ENCODE peak calls at places on chromosomes 13 and 19, in eight cellular contexts. One of them, this sample, is unnamed. For H3K4me1, the result is how much of the 10 kb centered on the place peaks cover.

GRCh38 chr19:29667941-29668340 is 2.7 kb downstream of the PLEKHF1 start:
- DNase-seq in mucosa of descending colon: peak
- DNase-seq in effector memory CD4-positive, alpha-beta T cell: peak
- DNase-seq in K562: no peak
- DNase-seq in GM23338: no peak
- DNase-seq in A549: no peak
- DNase-seq in fibroblast of lung: no peak
- DNase-seq in heart left ventricle: no peak
- DNase-seq in this sample: no peak

GRCh38 chr19:29547981-29548380 is 22.2 kb downstream of the VSTM2B start:
- DNase-seq in heart left ventricle: no peak
- DNase-seq in A549: no peak
- DNase-seq in K562: no peak
- DNase-seq in fibroblast of lung: no peak
- DNase-seq in GM23338: no peak
- DNase-seq in mucosa of descending colon: no peak
- DNase-seq in effector memory CD4-positive, alpha-beta T cell: no peak
- DNase-seq in this sample: no peak

GRCh38 chr13:21619633-21620220 is 15.8 kb upstream of the MICU2 start:
- DNase-seq in GM23338: no peak
- DNase-seq in mucosa of descending colon: no peak
- DNase-seq in heart left ventricle: no peak
- DNase-seq in fibroblast of lung: no peak
- DNase-seq in K562: no peak
- DNase-seq in effector memory CD4-positive, alpha-beta T cell: no peak
- DNase-seq in A549: no peak
- DNase-seq in this sample: no peak

GRCh38 chr19:44303976-44304568 is 753 bp downstream of the ZNF235 start:
- DNase-seq in K562: peak
- DNase-seq in A549: peak
- DNase-seq in fibroblast of lung: peak
- DNase-seq in GM23338: peak
- DNase-seq in heart left ventricle: no peak
- DNase-seq in effector memory CD4-positive, alpha-beta T cell: no peak
- DNase-seq in mucosa of descending colon: peak
- DNase-seq in this sample: peak

GRCh38 chr13:98324105-98324504 is 147.0 kb upstream of the RNF113B start:
- DNase-seq in effector memory CD4-positive, alpha-beta T cell: no peak
- DNase-seq in GM23338: no peak
- DNase-seq in fibroblast of lung: peak
- DNase-seq in A549: no peak
- DNase-seq in K562: no peak
- DNase-seq in mucosa of descending colon: no peak
- DNase-seq in heart left ventricle: no peak
- DNase-seq in this sample: no peak

GRCh38 chr13:34748078-34748477 is 194.0 kb upstream of the NBEA start:
- DNase-seq in GM23338: no peak
- DNase-seq in mucosa of descending colon: peak
- DNase-seq in K562: no peak
- DNase-seq in heart left ventricle: peak
- DNase-seq in fibroblast of lung: peak
- DNase-seq in A549: no peak
- DNase-seq in effector memory CD4-positive, alpha-beta T cell: no peak
- DNase-seq in this sample: peak

GRCh38 chr19:14661372-14661924 is 13.2 kb downstream of the ADGRE3 start:
- DNase-seq in mucosa of descending colon: peak
- DNase-seq in effector memory CD4-positive, alpha-beta T cell: no peak
- DNase-seq in heart left ventricle: no peak
- DNase-seq in fibroblast of lung: no peak
- DNase-seq in A549: no peak
- DNase-seq in GM23338: peak
- DNase-seq in K562: no peak
- DNase-seq in this sample: no peak

GRCh38 chr19:46728693-46729339 is 11.9 kb upstream of the PRKD2 start:
- DNase-seq in heart left ventricle: peak
- DNase-seq in K562: peak
- DNase-seq in effector memory CD4-positive, alpha-beta T cell: peak
- DNase-seq in fibroblast of lung: peak
- DNase-seq in mucosa of descending colon: peak
- DNase-seq in A549: peak
- DNase-seq in GM23338: peak
- DNase-seq in this sample: peak

GRCh38 chr19:41531438-41532311 is 44.3 kb upstream of the CEACAM21 start:
- DNase-seq in mucosa of descending colon: peak
- DNase-seq in A549: peak
- DNase-seq in GM23338: no peak
- DNase-seq in fibroblast of lung: peak
- DNase-seq in effector memory CD4-positive, alpha-beta T cell: peak
- DNase-seq in K562: peak
- DNase-seq in heart left ventricle: peak
- DNase-seq in this sample: peak

GRCh38 chr13:45367358-45367757 is 26.4 kb upstream of the TPT1 start:
- DNase-seq in heart left ventricle: peak
- DNase-seq in effector memory CD4-positive, alpha-beta T cell: peak
- DNase-seq in GM23338: peak
- DNase-seq in A549: peak
- DNase-seq in mucosa of descending colon: peak
- DNase-seq in K562: peak
- DNase-seq in fibroblast of lung: peak
- DNase-seq in this sample: no peak

GRCh38 chr13:32409561-32410440 is 18.1 kb downstream of the N4BP2L1 start:
- DNase-seq in effector memory CD4-positive, alpha-beta T cell: no peak
- DNase-seq in K562: no peak
- DNase-seq in mucosa of descending colon: no peak
- DNase-seq in GM23338: peak
- DNase-seq in heart left ventricle: peak
- DNase-seq in fibroblast of lung: peak
- DNase-seq in A549: no peak
- DNase-seq in this sample: peak

GRCh38 chr19:35109395-35110112 is 6.1 kb upstream of the FXYD3 start:
- DNase-seq in K562: no peak
- DNase-seq in mucosa of descending colon: peak
- DNase-seq in A549: no peak
- DNase-seq in heart left ventricle: no peak
- DNase-seq in fibroblast of lung: no peak
- DNase-seq in GM23338: peak
- DNase-seq in effector memory CD4-positive, alpha-beta T cell: no peak
- DNase-seq in this sample: no peak

GRCh38 chr13:104256701-104257100 is 1190.5 kb upstream of the SLC10A2 start:
- DNase-seq in K562: no peak
- DNase-seq in fibroblast of lung: no peak
- DNase-seq in GM23338: no peak
- DNase-seq in A549: no peak
- DNase-seq in effector memory CD4-positive, alpha-beta T cell: no peak
- DNase-seq in mucosa of descending colon: no peak
- DNase-seq in heart left ventricle: no peak
- DNase-seq in this sample: no peak

GRCh38 chr13:46053162-46054012 is 841 bp upstream of the ZC3H13 start:
- DNase-seq in K562: no peak
- DNase-seq in fibroblast of lung: no peak
- DNase-seq in A549: no peak
- DNase-seq in mucosa of descending colon: no peak
- DNase-seq in GM23338: peak
- DNase-seq in heart left ventricle: no peak
- DNase-seq in effector memory CD4-positive, alpha-beta T cell: no peak
- DNase-seq in this sample: no peak

GRCh38 chr13:48862572-48862971 is 113.1 kb upstream of the FNDC3A start:
- DNase-seq in heart left ventricle: no peak
- DNase-seq in fibroblast of lung: no peak
- DNase-seq in A549: no peak
- DNase-seq in mucosa of descending colon: peak
- DNase-seq in GM23338: no peak
- DNase-seq in effector memory CD4-positive, alpha-beta T cell: no peak
- DNase-seq in K562: no peak
- DNase-seq in this sample: no peak

GRCh38 chr19:2097330-2098327 is 914 bp downstream of the IZUMO4 start:
- DNase-seq in fibroblast of lung: no peak
- DNase-seq in K562: no peak
- DNase-seq in mucosa of descending colon: no peak
- DNase-seq in effector memory CD4-positive, alpha-beta T cell: peak
- DNase-seq in GM23338: peak
- DNase-seq in heart left ventricle: no peak
- DNase-seq in A549: no peak
- DNase-seq in this sample: no peak

GRCh38 chr13:105847532-105848295 is 687.7 kb downstream of the EFNB2 start:
- DNase-seq in A549: no peak
- DNase-seq in mucosa of descending colon: no peak
- DNase-seq in fibroblast of lung: peak
- DNase-seq in K562: no peak
- DNase-seq in GM23338: no peak
- DNase-seq in heart left ventricle: no peak
- DNase-seq in effector memory CD4-positive, alpha-beta T cell: no peak
- DNase-seq in this sample: no peak

GRCh38 chr19:48501446-48501960 is 10.1 kb downstream of the LMTK3 start:
- DNase-seq in effector memory CD4-positive, alpha-beta T cell: peak
- DNase-seq in GM23338: peak
- DNase-seq in K562: peak
- DNase-seq in fibroblast of lung: no peak
- DNase-seq in A549: peak
- DNase-seq in heart left ventricle: no peak
- DNase-seq in mucosa of descending colon: peak
- DNase-seq in this sample: no peak

GRCh38 chr13:68697551-68697950 is 1410.1 kb upstream of the ATXN8OS start:
- DNase-seq in fibroblast of lung: peak
- DNase-seq in A549: no peak
- DNase-seq in effector memory CD4-positive, alpha-beta T cell: no peak
- DNase-seq in K562: no peak
- DNase-seq in mucosa of descending colon: no peak
- DNase-seq in GM23338: no peak
- DNase-seq in heart left ventricle: no peak
- DNase-seq in this sample: no peak

GRCh38 chr13:19782049-19782726 is 557 bp downstream of the PSPC1 start:
- DNase-seq in K562: peak
- DNase-seq in mucosa of descending colon: peak
- DNase-seq in fibroblast of lung: peak
- DNase-seq in effector memory CD4-positive, alpha-beta T cell: peak
- DNase-seq in heart left ventricle: peak
- DNase-seq in GM23338: peak
- DNase-seq in A549: peak
- DNase-seq in this sample: peak

GRCh38 chr19:41541990-41542584 is 33.9 kb upstream of the CEACAM21 start:
- DNase-seq in GM23338: peak
- DNase-seq in heart left ventricle: no peak
- DNase-seq in mucosa of descending colon: peak
- DNase-seq in K562: peak
- DNase-seq in A549: peak
- DNase-seq in effector memory CD4-positive, alpha-beta T cell: peak
- DNase-seq in fibroblast of lung: no peak
- DNase-seq in this sample: peak

GRCh38 chr13:44432595-44432994 is 59.0 kb downstream of the SERP2 start:
- DNase-seq in GM23338: no peak
- DNase-seq in effector memory CD4-positive, alpha-beta T cell: no peak
- DNase-seq in mucosa of descending colon: no peak
- DNase-seq in A549: no peak
- DNase-seq in fibroblast of lung: peak
- DNase-seq in heart left ventricle: no peak
- DNase-seq in K562: no peak
- DNase-seq in this sample: no peak

GRCh38 chr13:94711561-94712286 is 621 bp downstream of the SOX21 start:
- DNase-seq in K562: peak
- DNase-seq in A549: no peak
- DNase-seq in fibroblast of lung: peak
- DNase-seq in mucosa of descending colon: peak
- DNase-seq in heart left ventricle: no peak
- DNase-seq in GM23338: peak
- DNase-seq in effector memory CD4-positive, alpha-beta T cell: no peak
- DNase-seq in this sample: no peak

GRCh38 chr13:106153041-106153440 is 382.4 kb downstream of the EFNB2 start:
- DNase-seq in effector memory CD4-positive, alpha-beta T cell: no peak
- DNase-seq in fibroblast of lung: no peak
- DNase-seq in heart left ventricle: no peak
- DNase-seq in K562: no peak
- DNase-seq in mucosa of descending colon: no peak
- DNase-seq in GM23338: no peak
- DNase-seq in A549: no peak
- DNase-seq in this sample: no peak

GRCh38 chr19:42185281-42185680 is 32.2 kb downstream of the DEDD2 start:
- DNase-seq in A549: no peak
- DNase-seq in K562: no peak
- DNase-seq in GM23338: no peak
- DNase-seq in mucosa of descending colon: peak
- DNase-seq in effector memory CD4-positive, alpha-beta T cell: no peak
- DNase-seq in fibroblast of lung: peak
- DNase-seq in heart left ventricle: no peak
- DNase-seq in this sample: peak

GRCh38 chr19:17078038-17078919 is 2.7 kb downstream of the MYO9B start:
- DNase-seq in heart left ventricle: no peak
- DNase-seq in mucosa of descending colon: no peak
- DNase-seq in K562: no peak
- DNase-seq in fibroblast of lung: no peak
- DNase-seq in effector memory CD4-positive, alpha-beta T cell: no peak
- DNase-seq in GM23338: no peak
- DNase-seq in A549: no peak
- DNase-seq in this sample: no peak
- H3K4me1 ChIP-seq in heart left ventricle: half or more
- H3K4me1 ChIP-seq in mucosa of descending colon: under half
- H3K4me1 ChIP-seq in K562: half or more
- H3K4me1 ChIP-seq in fibroblast of lung: under half
- H3K4me1 ChIP-seq in effector memory CD4-positive, alpha-beta T cell: under half
- H3K4me1 ChIP-seq in GM23338: under half
- H3K4me1 ChIP-seq in A549: under half
- H3K4me1 ChIP-seq in this sample: under half

GRCh38 chr19:10226376-10227214 is 4.5 kb downstream of the S1PR2 start:
- DNase-seq in mucosa of descending colon: peak
- DNase-seq in A549: no peak
- DNase-seq in effector memory CD4-positive, alpha-beta T cell: no peak
- DNase-seq in GM23338: no peak
- DNase-seq in fibroblast of lung: peak
- DNase-seq in K562: peak
- DNase-seq in heart left ventricle: peak
- DNase-seq in this sample: peak
- H3K4me1 ChIP-seq in mucosa of descending colon: under half
- H3K4me1 ChIP-seq in A549: under half
- H3K4me1 ChIP-seq in effector memory CD4-positive, alpha-beta T cell: under half
- H3K4me1 ChIP-seq in GM23338: under half
- H3K4me1 ChIP-seq in fibroblast of lung: under half
- H3K4me1 ChIP-seq in K562: under half
- H3K4me1 ChIP-seq in heart left ventricle: under half
- H3K4me1 ChIP-seq in this sample: under half

GRCh38 chr13:60043262-60043661 is 120.5 kb downstream of the DIAPH3 start:
- DNase-seq in K562: no peak
- DNase-seq in effector memory CD4-positive, alpha-beta T cell: no peak
- DNase-seq in fibroblast of lung: no peak
- DNase-seq in GM23338: no peak
- DNase-seq in heart left ventricle: no peak
- DNase-seq in A549: no peak
- DNase-seq in mucosa of descending colon: no peak
- DNase-seq in this sample: peak

GRCh38 chr13:60047943-60048342 is 115.8 kb downstream of the DIAPH3 start:
- DNase-seq in effector memory CD4-positive, alpha-beta T cell: no peak
- DNase-seq in GM23338: peak
- DNase-seq in K562: no peak
- DNase-seq in A549: no peak
- DNase-seq in fibroblast of lung: peak
- DNase-seq in mucosa of descending colon: no peak
- DNase-seq in heart left ventricle: no peak
- DNase-seq in this sample: no peak

GRCh38 chr13:60044321-60044720 is 119.4 kb downstream of the DIAPH3 start:
- DNase-seq in effector memory CD4-positive, alpha-beta T cell: no peak
- DNase-seq in A549: no peak
- DNase-seq in K562: no peak
- DNase-seq in mucosa of descending colon: no peak
- DNase-seq in fibroblast of lung: no peak
- DNase-seq in heart left ventricle: no peak
- DNase-seq in GM23338: no peak
- DNase-seq in this sample: no peak
- H3K4me1 ChIP-seq in effector memory CD4-positive, alpha-beta T cell: under half
- H3K4me1 ChIP-seq in A549: under half
- H3K4me1 ChIP-seq in K562: under half
- H3K4me1 ChIP-seq in mucosa of descending colon: under half
- H3K4me1 ChIP-seq in fibroblast of lung: under half
- H3K4me1 ChIP-seq in heart left ventricle: under half
- H3K4me1 ChIP-seq in GM23338: under half
- H3K4me1 ChIP-seq in this sample: under half

GRCh38 chr13:110330491-110331001 is 23.5 kb downstream of the COL4A2 start:
- DNase-seq in effector memory CD4-positive, alpha-beta T cell: no peak
- DNase-seq in mucosa of descending colon: no peak
- DNase-seq in K562: no peak
- DNase-seq in fibroblast of lung: peak
- DNase-seq in GM23338: no peak
- DNase-seq in A549: no peak
- DNase-seq in heart left ventricle: peak
- DNase-seq in this sample: peak
- H3K4me1 ChIP-seq in effector memory CD4-positive, alpha-beta T cell: under half
- H3K4me1 ChIP-seq in mucosa of descending colon: under half
- H3K4me1 ChIP-seq in K562: under half
- H3K4me1 ChIP-seq in fibroblast of lung: under half
- H3K4me1 ChIP-seq in GM23338: under half
- H3K4me1 ChIP-seq in A549: under half
- H3K4me1 ChIP-seq in heart left ventricle: under half
- H3K4me1 ChIP-seq in this sample: under half

This sample was measured in cardiac muscle cell.